ENCODE peak calls at places on chromosomes 12 and 14, in ten cellular contexts. One of them, this sample, is unnamed.

GRCh38 chr12:119735079-119735478 is 67.1 kb downstream of the PRKAB1 start:
- DNase-seq in fibroblast of pulmonary artery: no peak
- DNase-seq in stromal cell of bone marrow: no peak
- DNase-seq in activated CD8-positive, alpha-beta T cell treated with anti-CD3 and anti-CD28 coated beads for 36 hours: no peak
- DNase-seq in iris pigment epithelial cell: no peak
- DNase-seq in A172: no peak
- DNase-seq in natural killer cell: no peak
- DNase-seq in fibroblast of lung: no peak
- DNase-seq in GM13976: no peak
- DNase-seq in GM23248: no peak
- DNase-seq in this sample: no peak

GRCh38 chr14:87810711-87811110 is 182.3 kb downstream of the GALC start:
- DNase-seq in fibroblast of pulmonary artery: no peak
- DNase-seq in stromal cell of bone marrow: no peak
- DNase-seq in activated CD8-positive, alpha-beta T cell treated with anti-CD3 and anti-CD28 coated beads for 36 hours: no peak
- DNase-seq in iris pigment epithelial cell: no peak
- DNase-seq in A172: peak; percentile 4
- DNase-seq in natural killer cell: no peak
- DNase-seq in fibroblast of lung: no peak
- DNase-seq in GM13976: no peak
- DNase-seq in GM23248: no peak
- DNase-seq in this sample: no peak

GRCh38 chr14:57060276-57060956 is 208.3 kb downstream of the EXOC5 start:
- DNase-seq in fibroblast of pulmonary artery: no peak
- DNase-seq in stromal cell of bone marrow: no peak
- DNase-seq in activated CD8-positive, alpha-beta T cell treated with anti-CD3 and anti-CD28 coated beads for 36 hours: peak; percentile 33
- DNase-seq in iris pigment epithelial cell: peak; percentile 3
- DNase-seq in A172: no peak
- DNase-seq in natural killer cell: no peak
- DNase-seq in fibroblast of lung: peak; percentile 8
- DNase-seq in GM13976: peak; percentile 57
- DNase-seq in GM23248: peak; percentile 5
- DNase-seq in this sample: no peak

GRCh38 chr14:65910108-65910507 is 497.6 kb downstream of the FUT8 start:
- DNase-seq in fibroblast of pulmonary artery: peak; percentile 74
- DNase-seq in stromal cell of bone marrow: peak; percentile 58
- DNase-seq in activated CD8-positive, alpha-beta T cell treated with anti-CD3 and anti-CD28 coated beads for 36 hours: no peak
- DNase-seq in iris pigment epithelial cell: peak; percentile 23
- DNase-seq in A172: peak; percentile 48
- DNase-seq in natural killer cell: no peak
- DNase-seq in fibroblast of lung: peak; percentile 40
- DNase-seq in GM13976: no peak
- DNase-seq in GM23248: peak; percentile 84
- DNase-seq in this sample: peak; percentile 72

GRCh38 chr12:116466536-116466935 is 92.6 kb upstream of the MAP1LC3B2 start:
- DNase-seq in fibroblast of pulmonary artery: peak; percentile 29
- DNase-seq in stromal cell of bone marrow: no peak
- DNase-seq in activated CD8-positive, alpha-beta T cell treated with anti-CD3 and anti-CD28 coated beads for 36 hours: no peak
- DNase-seq in iris pigment epithelial cell: peak; percentile 39
- DNase-seq in A172: peak; percentile 70
- DNase-seq in natural killer cell: no peak
- DNase-seq in fibroblast of lung: peak; percentile 52
- DNase-seq in GM13976: no peak
- DNase-seq in GM23248: no peak
- DNase-seq in this sample: no peak

GRCh38 chr12:19034937-19035336 is 94.6 kb upstream of the PLEKHA5 start:
- DNase-seq in fibroblast of pulmonary artery: no peak
- DNase-seq in stromal cell of bone marrow: no peak
- DNase-seq in activated CD8-positive, alpha-beta T cell treated with anti-CD3 and anti-CD28 coated beads for 36 hours: no peak
- DNase-seq in iris pigment epithelial cell: no peak
- DNase-seq in A172: no peak
- DNase-seq in natural killer cell: no peak
- DNase-seq in fibroblast of lung: no peak
- DNase-seq in GM13976: no peak
- DNase-seq in GM23248: no peak
- DNase-seq in this sample: no peak

GRCh38 chr14:91231446-91231845 is 13.1 kb downstream of the GPR68 start:
- DNase-seq in fibroblast of pulmonary artery: no peak
- DNase-seq in stromal cell of bone marrow: no peak
- DNase-seq in activated CD8-positive, alpha-beta T cell treated with anti-CD3 and anti-CD28 coated beads for 36 hours: no peak
- DNase-seq in iris pigment epithelial cell: no peak
- DNase-seq in A172: no peak
- DNase-seq in natural killer cell: no peak
- DNase-seq in fibroblast of lung: no peak
- DNase-seq in GM13976: no peak
- DNase-seq in GM23248: peak; percentile 77
- DNase-seq in this sample: no peak

GRCh38 chr12:54337280-54337842 is 12.4 kb downstream of the COPZ1 start:
- DNase-seq in fibroblast of pulmonary artery: no peak
- DNase-seq in stromal cell of bone marrow: no peak
- DNase-seq in activated CD8-positive, alpha-beta T cell treated with anti-CD3 and anti-CD28 coated beads for 36 hours: no peak
- DNase-seq in iris pigment epithelial cell: no peak
- DNase-seq in A172: no peak
- DNase-seq in natural killer cell: no peak
- DNase-seq in fibroblast of lung: no peak
- DNase-seq in GM13976: no peak
- DNase-seq in GM23248: peak; percentile 34
- DNase-seq in this sample: no peak

GRCh38 chr12:61610143-61610542 is 650.1 kb upstream of the USP15 start:
- DNase-seq in fibroblast of pulmonary artery: no peak
- DNase-seq in stromal cell of bone marrow: no peak
- DNase-seq in activated CD8-positive, alpha-beta T cell treated with anti-CD3 and anti-CD28 coated beads for 36 hours: no peak
- DNase-seq in iris pigment epithelial cell: no peak
- DNase-seq in A172: no peak
- DNase-seq in natural killer cell: no peak
- DNase-seq in fibroblast of lung: no peak
- DNase-seq in GM13976: no peak
- DNase-seq in GM23248: no peak
- DNase-seq in this sample: no peak

GRCh38 chr14:100287202-100287997 is 18.8 kb downstream of the SLC25A29 start:
- DNase-seq in fibroblast of pulmonary artery: no peak
- DNase-seq in stromal cell of bone marrow: no peak
- DNase-seq in activated CD8-positive, alpha-beta T cell treated with anti-CD3 and anti-CD28 coated beads for 36 hours: no peak
- DNase-seq in iris pigment epithelial cell: no peak
- DNase-seq in A172: no peak
- DNase-seq in natural killer cell: no peak
- DNase-seq in fibroblast of lung: no peak
- DNase-seq in GM13976: no peak
- DNase-seq in GM23248: no peak
- DNase-seq in this sample: no peak

GRCh38 chr12:3718100-3718499 is 34.8 kb downstream of the CRACR2A start:
- DNase-seq in fibroblast of pulmonary artery: no peak
- DNase-seq in stromal cell of bone marrow: no peak
- DNase-seq in activated CD8-positive, alpha-beta T cell treated with anti-CD3 and anti-CD28 coated beads for 36 hours: no peak
- DNase-seq in iris pigment epithelial cell: no peak
- DNase-seq in A172: no peak
- DNase-seq in natural killer cell: no peak
- DNase-seq in fibroblast of lung: no peak
- DNase-seq in GM13976: no peak
- DNase-seq in GM23248: no peak
- DNase-seq in this sample: no peak

GRCh38 chr12:106519587-106519986 is 63.2 kb upstream of the RFX4 start:
- DNase-seq in fibroblast of pulmonary artery: peak; percentile 47
- DNase-seq in stromal cell of bone marrow: no peak
- DNase-seq in activated CD8-positive, alpha-beta T cell treated with anti-CD3 and anti-CD28 coated beads for 36 hours: no peak
- DNase-seq in iris pigment epithelial cell: peak; percentile 45
- DNase-seq in A172: no peak
- DNase-seq in natural killer cell: no peak
- DNase-seq in fibroblast of lung: peak; percentile 28
- DNase-seq in GM13976: no peak
- DNase-seq in GM23248: peak; percentile 3
- DNase-seq in this sample: no peak

GRCh38 chr14:83291716-83292115 is 1758.1 kb upstream of the SEL1L start:
- DNase-seq in fibroblast of pulmonary artery: peak; percentile 7
- DNase-seq in stromal cell of bone marrow: no peak
- DNase-seq in activated CD8-positive, alpha-beta T cell treated with anti-CD3 and anti-CD28 coated beads for 36 hours: no peak
- DNase-seq in iris pigment epithelial cell: peak; percentile 31
- DNase-seq in A172: no peak
- DNase-seq in natural killer cell: no peak
- DNase-seq in fibroblast of lung: no peak
- DNase-seq in GM13976: no peak
- DNase-seq in GM23248: peak; percentile 9
- DNase-seq in this sample: no peak

GRCh38 chr14:60079723-60080122 is 12.0 kb upstream of the PCNX4 start:
- DNase-seq in fibroblast of pulmonary artery: no peak
- DNase-seq in stromal cell of bone marrow: no peak
- DNase-seq in activated CD8-positive, alpha-beta T cell treated with anti-CD3 and anti-CD28 coated beads for 36 hours: no peak
- DNase-seq in iris pigment epithelial cell: no peak
- DNase-seq in A172: no peak
- DNase-seq in natural killer cell: no peak
- DNase-seq in fibroblast of lung: no peak
- DNase-seq in GM13976: no peak
- DNase-seq in GM23248: no peak
- DNase-seq in this sample: no peak

GRCh38 chr14:105256292-105256960 is 8.1 kb downstream of the BTBD6 start:
- DNase-seq in fibroblast of pulmonary artery: no peak
- DNase-seq in stromal cell of bone marrow: no peak
- DNase-seq in activated CD8-positive, alpha-beta T cell treated with anti-CD3 and anti-CD28 coated beads for 36 hours: no peak
- DNase-seq in iris pigment epithelial cell: no peak
- DNase-seq in A172: no peak
- DNase-seq in natural killer cell: no peak
- DNase-seq in fibroblast of lung: no peak
- DNase-seq in GM13976: no peak
- DNase-seq in GM23248: no peak
- DNase-seq in this sample: no peak

GRCh38 chr12:87425942-87426554 is 603.2 kb downstream of the C12orf50 start:
- DNase-seq in fibroblast of pulmonary artery: no peak
- DNase-seq in stromal cell of bone marrow: no peak
- DNase-seq in activated CD8-positive, alpha-beta T cell treated with anti-CD3 and anti-CD28 coated beads for 36 hours: no peak
- DNase-seq in iris pigment epithelial cell: no peak
- DNase-seq in A172: peak; percentile 85
- DNase-seq in natural killer cell: no peak
- DNase-seq in fibroblast of lung: peak; percentile 47
- DNase-seq in GM13976: no peak
- DNase-seq in GM23248: no peak
- DNase-seq in this sample: no peak

GRCh38 chr14:34718750-34719304 is 4.4 kb upstream of the CFL2 start:
- DNase-seq in fibroblast of pulmonary artery: no peak
- DNase-seq in stromal cell of bone marrow: no peak
- DNase-seq in activated CD8-positive, alpha-beta T cell treated with anti-CD3 and anti-CD28 coated beads for 36 hours: no peak
- DNase-seq in iris pigment epithelial cell: peak; percentile 42
- DNase-seq in A172: peak; percentile 25
- DNase-seq in natural killer cell: no peak
- DNase-seq in fibroblast of lung: peak; percentile 79
- DNase-seq in GM13976: no peak
- DNase-seq in GM23248: peak; percentile 71
- DNase-seq in this sample: no peak

GRCh38 chr12:68352067-68352466 is 19.9 kb upstream of the MDM1 start:
- DNase-seq in fibroblast of pulmonary artery: no peak
- DNase-seq in stromal cell of bone marrow: no peak
- DNase-seq in activated CD8-positive, alpha-beta T cell treated with anti-CD3 and anti-CD28 coated beads for 36 hours: no peak
- DNase-seq in iris pigment epithelial cell: peak; percentile 28
- DNase-seq in A172: peak; percentile 85
- DNase-seq in natural killer cell: no peak
- DNase-seq in fibroblast of lung: peak; percentile 25
- DNase-seq in GM13976: no peak
- DNase-seq in GM23248: no peak
- DNase-seq in this sample: no peak

GRCh38 chr12:11856971-11857370 is 207.5 kb downstream of the ETV6 start:
- DNase-seq in fibroblast of pulmonary artery: no peak
- DNase-seq in stromal cell of bone marrow: no peak
- DNase-seq in activated CD8-positive, alpha-beta T cell treated with anti-CD3 and anti-CD28 coated beads for 36 hours: no peak
- DNase-seq in iris pigment epithelial cell: no peak
- DNase-seq in A172: no peak
- DNase-seq in natural killer cell: no peak
- DNase-seq in fibroblast of lung: no peak
- DNase-seq in GM13976: no peak
- DNase-seq in GM23248: no peak
- DNase-seq in this sample: no peak

This sample was measured in astrocyte of the cerebellum.